ENCODE peak calls at places on chromosomes 2 and 18, in four cellular contexts. B is EH; S is stimulated activated CD4-positive, alpha-beta T cell treated with anti-CD3 and anti-CD28 coated beads, Interleukin-4, amount 100 ng/mL, for 48 hours; I is brain microvascular endothelial cell. Q is an unnamed sample.

GRCh38 chr2:72900191-72900825 is 13.1 kb downstream of the SPR start:
- DNase-seq in B (no peak), S (no peak), I (no peak), Q (no peak)

GRCh38 chr2:120738786-120739771 is 3.4 kb downstream of the GLI2 start:
- DNase-seq in B (no peak), S (no peak), I (no peak), Q (no peak)

GRCh38 chr2:54570925-54571694 is 115.0 kb downstream of the SPTBN1 start:
- DNase-seq in B (peak), S (peak), I (peak), Q (peak)

GRCh38 chr2:213188971-213189899 is 37.8 kb upstream of the IKZF2 start:
- DNase-seq in B (peak), S (no peak), I (peak), Q (peak)

GRCh38 chr2:227707390-227707789 is 10.4 kb downstream of the SLC19A3 start:
- DNase-seq in B (no peak), S (no peak), I (no peak), Q (no peak)

GRCh38 chr2:130744287-130745117 is 10.8 kb upstream of the AMER3 start:
- DNase-seq in B (no peak), S (no peak), I (no peak), Q (no peak)

GRCh38 chr18:24293254-24293653 is 104.4 kb downstream of the OSBPL1A start:
- DNase-seq in B (no peak), S (no peak), I (no peak), Q (no peak)

GRCh38 chr2:216635701-216636541 is 2.7 kb downstream of the IGFBP2 start:
- DNase-seq in B (peak), S (no peak), I (no peak), Q (no peak)

GRCh38 chr2:173898178-173898668 is 67.0 kb downstream of the SP3 start:
- DNase-seq in B (no peak), S (no peak), I (no peak), Q (no peak)

GRCh38 chr2:142940606-142941223 is 63.3 kb downstream of the KYNU start:
- DNase-seq in B (no peak), S (no peak), I (no peak), Q (no peak)

GRCh38 chr2:150178591-150178990 is 308.9 kb downstream of the RND3 start:
- DNase-seq in B (no peak), S (no peak), I (no peak), Q (no peak)

GRCh38 chr2:150466770-150467640 is 20.5 kb downstream of the RND3 start:
- DNase-seq in B (peak), S (no peak), I (peak), Q (peak)

GRCh38 chr2:72144412-72144745 is 3.3 kb downstream of the CYP26B1 start:
- DNase-seq in B (no peak), S (no peak), I (no peak), Q (no peak)

GRCh38 chr2:121104721-121105141 is 180.3 kb downstream of the TFCP2L1 start:
- DNase-seq in B (peak), S (no peak), I (no peak), Q (peak)

GRCh38 chr18:76937597-76937996 is 115.2 kb downstream of the ZNF236 start:
- DNase-seq in B (peak), S (no peak), I (no peak), Q (no peak)

GRCh38 chr2:188485496-188485895 is 193.8 kb downstream of the GULP1 start:
- DNase-seq in B (peak), S (no peak), I (no peak), Q (peak)

GRCh38 chr2:68344031-68344430 is 21.1 kb upstream of the PLEK start:
- DNase-seq in B (peak), S (no peak), I (no peak), Q (no peak)

GRCh38 chr2:33606622-33607021 is 7.5 kb upstream of the FAM98A start:
- DNase-seq in B (no peak), S (no peak), I (no peak), Q (no peak)

Q was measured in fibroblast of mammary gland.